ENCODE peak calls at places on chromosomes 13 and 19, in nine cellular contexts. Z, V, L, S, J, I, F, E and K are unnamed samples.

GRCh38 chr13:111270765-111271164 is 49.7 kb upstream of the TEX29 start:
- DNase-seq in S (no peak), V (no peak), F (no peak), E (no peak), J (no peak), I (no peak), L (no peak), Z (no peak), K (no peak)

GRCh38 chr19:24029941-24030636 is 56.9 kb upstream of the ZNF254 start:
- DNase-seq in J (no peak), F (no peak), S (no peak), E (no peak), I (no peak), V (no peak), Z (no peak), L (no peak), K (no peak)

GRCh38 chr13:33189470-33189869 is 96.1 kb downstream of the STARD13 start:
- DNase-seq in Z (no peak), E (no peak), I (no peak), S (no peak), L (no peak), J (no peak), F (no peak), V (no peak), K (no peak)

GRCh38 chr13:44336934-44337333 is 36.7 kb upstream of the SERP2 start:
- DNase-seq in I (no peak), V (no peak), F (no peak), L (no peak), E (no peak), Z (no peak), J (no peak), S (no peak), K (no peak)

GRCh38 chr19:41194157-41194552 is 1.1 kb downstream of the CYP2S1 start:
- DNase-seq in Z (peak), S (no peak), E (no peak), J (no peak), I (no peak), F (no peak), L (no peak), V (no peak), K (no peak)

GRCh38 chr19:45668342-45668871 is 386 bp downstream of the GIPR start:
- DNase-seq in V (no peak), Z (no peak), E (no peak), J (no peak), L (no peak), I (no peak), F (peak), S (no peak), K (no peak)

GRCh38 chr13:83634601-83635000 is 247.7 kb downstream of the SLITRK1 start:
- DNase-seq in L (no peak), V (no peak), I (no peak), F (no peak), J (peak), E (no peak), S (no peak), Z (no peak), K (no peak)

GRCh38 chr13:50891206-50891605 is 18.4 kb upstream of the RNASEH2B start:
- DNase-seq in L (no peak), V (no peak), J (no peak), I (no peak), E (no peak), Z (no peak), S (no peak), F (no peak), K (no peak)

GRCh38 chr19:34276614-34277013 is 22.3 kb downstream of the GARRE1 start:
- DNase-seq in Z (no peak), V (no peak), L (no peak), E (no peak), F (no peak), S (no peak), I (no peak), J (peak), K (peak)

GRCh38 chr13:104773775-104774174 is 1707.6 kb upstream of the SLC10A2 start:
- DNase-seq in F (no peak), I (peak), V (peak), S (peak), E (no peak), J (no peak), Z (no peak), L (no peak), K (no peak)

GRCh38 chr13:111939285-111940278 is 127.4 kb upstream of the SOX1 start:
- DNase-seq in I (no peak), S (no peak), L (no peak), Z (no peak), E (no peak), F (no peak), J (no peak), V (no peak), K (no peak)

GRCh38 chr19:32172761-32173160 is 172.6 kb upstream of the ZNF507 start:
- DNase-seq in Z (no peak), F (no peak), E (no peak), V (no peak), J (no peak), S (no peak), I (no peak), L (no peak), K (no peak)

GRCh38 chr19:6875218-6875617 is 12.2 kb upstream of the ADGRE1 start:
- DNase-seq in Z (no peak), J (no peak), V (no peak), F (no peak), L (no peak), E (no peak), I (no peak), S (no peak), K (no peak)

GRCh38 chr19:40370997-40371801 is 18.8 kb downstream of the HIPK4 start:
- DNase-seq in L (no peak), E (no peak), V (no peak), F (no peak), J (no peak), S (no peak), Z (no peak), I (no peak), K (no peak)

GRCh38 chr13:26253787-26254582 is at the start of gene CDK8:
- DNase-seq in I (peak), J (peak), V (peak), L (peak), F (peak), S (peak), E (peak), Z (peak), K (peak)
- H3K27ac ChIP-seq in I (peak), J (peak), V (peak), L (peak), F (peak), S (peak), E (peak), Z (peak), K (peak)

DNA sequence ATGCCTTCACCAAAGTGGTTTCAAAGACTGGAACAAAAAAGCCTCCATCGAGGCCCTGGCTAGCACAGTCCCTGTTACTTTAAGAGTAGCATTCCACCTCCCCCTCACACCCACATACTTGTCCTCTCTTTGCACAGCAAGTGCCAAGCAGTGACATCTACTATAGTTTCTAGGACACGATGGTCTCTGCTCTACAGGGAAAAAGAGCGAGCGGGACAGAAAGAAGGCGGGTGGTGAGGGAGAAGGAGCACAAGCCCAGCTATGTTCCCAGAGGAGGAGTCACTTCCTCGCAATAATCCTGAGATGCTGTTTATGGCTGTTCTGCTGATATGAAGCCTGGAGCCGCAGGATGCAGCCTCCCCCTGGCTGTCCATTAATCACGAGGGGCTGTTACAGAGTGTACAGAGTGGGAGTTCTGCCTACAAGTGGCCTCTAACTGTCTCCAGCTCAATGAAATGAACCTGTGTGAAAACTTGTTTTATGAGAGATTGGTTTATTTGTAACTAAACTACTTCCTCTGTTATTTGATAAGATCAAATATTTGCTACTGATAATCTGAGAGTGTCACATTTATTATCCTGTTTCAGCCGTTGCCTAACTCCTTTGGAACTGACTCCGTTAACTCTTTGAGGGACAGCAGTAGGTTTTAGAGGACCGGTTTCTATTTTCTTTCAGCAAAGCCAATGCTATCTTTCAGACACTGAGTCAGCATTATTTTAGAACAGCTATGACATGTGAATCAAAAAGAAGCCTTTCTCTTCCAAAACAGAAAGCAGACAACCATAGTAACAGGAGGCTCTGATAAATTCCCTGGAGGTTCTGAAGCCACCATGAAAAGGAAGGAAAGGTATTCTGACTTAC is 208.0 kb downstream of the SPRY2 start:
- DNase-seq in I (no peak), S (peak), F (no peak), V (peak), J (peak), L (no peak), E (peak), Z (peak), K (peak)
- H3K27ac ChIP-seq in I (no peak), S (peak), F (no peak), V (peak), J (peak), L (peak), E (peak), Z (peak), K (peak)

DNA sequence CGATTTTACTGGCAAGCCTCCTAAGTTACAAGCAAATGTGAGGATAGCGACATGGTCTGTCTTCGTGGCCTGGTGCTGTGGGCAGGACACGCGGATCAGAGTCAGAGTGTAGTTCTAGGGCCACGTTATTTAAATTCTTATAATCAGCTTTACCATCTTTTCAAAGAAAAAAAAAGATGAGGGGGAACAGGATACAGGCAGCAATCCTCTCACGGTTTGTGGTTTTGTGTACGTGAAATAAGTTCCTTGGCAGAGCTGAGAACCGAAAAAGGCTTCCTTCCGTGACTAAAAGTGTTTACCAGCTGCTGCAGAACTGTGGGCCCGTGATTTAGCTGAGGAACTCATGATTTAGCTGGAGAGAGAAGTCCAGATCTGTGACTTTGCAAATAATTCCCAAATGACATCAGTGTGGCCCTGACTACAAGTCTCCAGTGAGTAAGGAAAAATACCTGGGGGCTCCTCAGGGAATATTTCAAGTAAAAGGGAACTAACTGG is 27.2 kb downstream of the RCBTB2 start:
- DNase-seq in I (no peak), J (peak), Z (peak), V (no peak), E (peak), S (no peak), L (no peak), F (peak), K (peak)
- H3K27ac ChIP-seq in I (peak), J (peak), Z (peak), V (no peak), E (peak), S (no peak), L (no peak), F (peak), K (no peak)

GRCh38 chr19:49638360-49638759 is 1.6 kb downstream of the RRAS start:
- DNase-seq in V (no peak), L (no peak), E (no peak), S (no peak), F (no peak), J (no peak), I (no peak), Z (peak), K (no peak)

GRCh38 chr19:49637865-49638350 is 2.0 kb downstream of the RRAS start:
- DNase-seq in S (peak), F (no peak), V (peak), E (peak), J (no peak), L (peak), Z (peak), I (peak), K (peak)

GRCh38 chr19:49632576-49632975 is 7.4 kb downstream of the RRAS start:
- DNase-seq in I (no peak), E (no peak), F (no peak), J (no peak), S (no peak), L (no peak), Z (no peak), V (no peak), K (no peak)

GRCh38 chr19:49636230-49636932 is 3.6 kb downstream of the RRAS start:
- DNase-seq in E (peak), J (no peak), V (no peak), S (no peak), F (no peak), L (no peak), I (no peak), Z (no peak), K (no peak)

GRCh38 chr19:49635530-49636229 is 4.3 kb downstream of the RRAS start:
- DNase-seq in F (no peak), E (no peak), L (no peak), V (no peak), I (no peak), S (no peak), J (peak), Z (no peak), K (no peak)
- H3K27ac ChIP-seq in F (no peak), E (no peak), L (no peak), V (no peak), I (peak), S (peak), J (no peak), Z (peak), K (no peak)

GRCh38 chr13:97946951-97947588 is 6.4 kb upstream of the IPO5 start:
- DNase-seq in S (no peak), Z (no peak), V (no peak), L (no peak), F (no peak), I (peak), J (no peak), E (no peak), K (no peak)
- H3K27ac ChIP-seq in S (no peak), Z (no peak), V (no peak), L (no peak), F (no peak), I (peak), J (no peak), E (no peak), K (no peak)

GRCh38 chr19:2905918-2906519 is 5.3 kb downstream of the ZNF57 start:
- DNase-seq in L (no peak), S (no peak), I (no peak), F (no peak), J (no peak), Z (no peak), V (no peak), E (no peak), K (no peak)

GRCh38 chr19:2902590-2903218 is 2.0 kb downstream of the ZNF57 start:
- DNase-seq in L (no peak), F (no peak), S (no peak), J (no peak), E (no peak), V (peak), Z (no peak), I (no peak), K (no peak)

GRCh38 chr19:2912306-2912705 is 11.6 kb downstream of the ZNF57 start:
- DNase-seq in E (no peak), S (no peak), V (no peak), Z (no peak), I (no peak), L (no peak), F (no peak), J (no peak), K (no peak)

DNA sequence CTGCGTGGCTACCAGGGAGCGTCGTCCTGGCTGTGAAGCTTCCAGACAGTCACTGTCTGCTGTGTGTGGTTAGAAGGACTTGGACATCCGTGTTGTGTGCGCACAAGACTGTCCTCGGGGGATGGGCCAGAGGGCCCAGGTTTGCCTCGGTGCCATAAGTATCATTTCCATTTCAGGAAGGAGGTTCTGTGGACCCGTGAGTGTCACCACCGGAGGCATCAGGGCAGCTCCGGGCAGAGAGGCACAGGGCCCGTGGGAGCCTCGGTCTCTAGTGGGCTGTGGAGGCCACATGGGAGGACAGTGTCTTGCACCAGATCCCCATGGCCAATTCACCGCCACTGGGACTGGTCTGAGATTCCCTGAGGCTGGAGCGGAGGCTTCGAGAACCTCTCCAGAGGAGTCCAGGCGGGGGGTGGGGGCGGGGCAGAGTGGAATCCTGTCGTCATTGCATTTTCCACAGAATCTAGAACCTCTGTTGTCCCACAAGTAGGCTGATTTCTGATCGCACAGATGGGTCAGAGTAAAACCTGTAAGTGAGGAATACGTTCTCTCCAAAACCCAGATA is 6.0 kb downstream of the ZNF57 start:
- DNase-seq in E (no peak), J (no peak), V (no peak), Z (no peak), F (no peak), L (no peak), I (no peak), S (no peak), K (no peak)
- H3K27ac ChIP-seq in E (no peak), J (no peak), V (no peak), Z (no peak), F (no peak), L (no peak), I (peak), S (no peak), K (no peak)

GRCh38 chr13:100564444-100565223 is 24.0 kb downstream of the GGACT start:
- DNase-seq in Z (no peak), I (no peak), L (no peak), J (no peak), E (no peak), V (no peak), F (no peak), S (no peak), K (no peak)
- H3K27ac ChIP-seq in Z (no peak), I (no peak), L (no peak), J (no peak), E (no peak), V (no peak), F (no peak), S (no peak), K (no peak)